ENCODE peak calls at places on chromosomes 3 and 15, in seven cellular contexts. J, H, D, E, G, R and M are unnamed samples.

GRCh38 chr3:72176537-72177041 is 391.6 kb upstream of the PROK2 start:
- DNase-seq in D (no peak), G (no peak), J (no peak), R (no peak), H (no peak), E (no peak), M (no peak)

GRCh38 chr3:138674131-138674530 is 65.6 kb downstream of the FAIM start:
- DNase-seq in D (no peak), J (no peak), H (no peak), E (no peak), R (no peak), G (no peak), M (no peak)

GRCh38 chr3:158091526-158091925 is 14.7 kb downstream of the SHOX2 start:
- DNase-seq in E (no peak), H (peak), J (no peak), G (no peak), D (no peak), R (no peak), M (no peak)

GRCh38 chr3:141405581-141405980 is 37.3 kb downstream of the ZBTB38 start:
- DNase-seq in D (no peak), E (no peak), H (no peak), R (no peak), G (no peak), J (no peak), M (no peak)

GRCh38 chr15:30984542-30984941 is 6.9 kb downstream of the MTMR10 start:
- DNase-seq in G (no peak), J (no peak), E (no peak), R (no peak), H (no peak), D (no peak), M (peak)

GRCh38 chr3:157239082-157239704 is 79.2 kb upstream of the CCNL1 start:
- DNase-seq in E (peak), G (peak), H (peak), R (peak), D (peak), J (peak), M (peak)

GRCh38 chr3:184685646-184686045 is 26.2 kb downstream of the MAGEF1 start:
- DNase-seq in J (peak), G (no peak), H (no peak), E (no peak), R (no peak), D (no peak), M (no peak)

GRCh38 chr3:16908878-16909277 is 24.1 kb downstream of the PLCL2 start:
- DNase-seq in D (no peak), R (no peak), G (no peak), E (no peak), H (no peak), J (no peak), M (no peak)

GRCh38 chr3:50322386-50323091 is at the start of gene HYAL2:
- DNase-seq in G (no peak), J (no peak), D (peak), R (no peak), E (no peak), H (no peak), M (no peak)

GRCh38 chr3:86990171-86990733 is 697 bp downstream of the VGLL3 start:
- DNase-seq in D (no peak), G (no peak), R (no peak), J (no peak), E (no peak), H (peak), M (no peak)

GRCh38 chr3:159761377-159761776 is 227.3 kb upstream of the IL12A start:
- DNase-seq in J (no peak), D (peak), R (no peak), E (no peak), G (no peak), H (peak), M (peak)

GRCh38 chr3:177039875-177040274 is 157.4 kb downstream of the TBL1XR1 start:
- DNase-seq in E (no peak), G (no peak), R (no peak), H (no peak), D (no peak), J (no peak), M (no peak)

GRCh38 chr3:15796771-15797599 is 794 bp downstream of the ANKRD28 start:
- DNase-seq in E (no peak), J (peak), H (peak), G (no peak), D (no peak), R (no peak), M (no peak)

GRCh38 chr3:47054414-47054813 is 74.9 kb downstream of the NBEAL2 start:
- DNase-seq in H (no peak), D (no peak), J (no peak), R (no peak), E (no peak), G (no peak), M (no peak)

GRCh38 chr15:51793521-51793920 is 35.9 kb upstream of the TMOD3 start:
- DNase-seq in J (no peak), H (no peak), D (peak), G (no peak), R (no peak), E (no peak), M (no peak)

GRCh38 chr15:70323111-70323851 is 225.6 kb upstream of the TLE3 start:
- DNase-seq in H (no peak), E (no peak), D (peak), G (no peak), R (no peak), J (no peak), M (no peak)

GRCh38 chr15:101810905-101811304 is 1.1 kb upstream of the OR4F15 start:
- DNase-seq in H (no peak), D (no peak), E (no peak), G (no peak), R (no peak), J (peak), M (no peak)

GRCh38 chr3:154615451-154615850 is 185.5 kb upstream of the GPR149 start:
- DNase-seq in G (no peak), D (no peak), J (no peak), E (no peak), R (no peak), H (no peak), M (no peak)

GRCh38 chr15:26433818-26434217 is 339.0 kb downstream of the GABRB3 start:
- DNase-seq in J (no peak), R (no peak), H (no peak), G (no peak), E (no peak), D (peak), M (no peak)

GRCh38 chr15:67024322-67024997 is 40.9 kb upstream of the SMAD3 start:
- DNase-seq in H (peak), R (no peak), G (no peak), J (no peak), E (peak), D (peak), M (no peak)

DNA sequence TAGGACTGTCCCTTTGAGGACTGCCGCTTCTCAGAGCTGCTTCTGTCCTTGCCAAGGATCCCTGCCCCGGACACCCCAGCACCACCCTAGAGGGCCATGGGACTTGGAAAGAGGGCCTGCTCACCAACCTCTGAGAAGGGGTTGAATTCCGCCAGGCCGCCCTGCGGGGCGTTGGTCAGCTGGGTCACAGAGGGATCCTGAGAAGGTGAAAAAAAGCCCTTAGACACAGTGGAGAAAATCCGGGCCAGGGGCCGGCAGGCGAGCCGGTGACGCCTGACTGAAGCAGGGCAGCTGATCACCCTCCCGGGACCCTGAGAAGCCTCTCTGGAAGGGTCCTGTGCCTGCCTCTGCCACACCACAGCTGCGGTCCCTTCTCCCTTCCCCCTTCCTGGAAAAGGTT is 11.5 kb upstream of the ULK3 start:
- DNase-seq in R (no peak), G (no peak), J (no peak), D (no peak), H (no peak), E (no peak), M (no peak)
- H3K27ac ChIP-seq in R (no peak), G (no peak), J (no peak), D (no peak), H (no peak), E (peak), M (no peak)

DNA sequence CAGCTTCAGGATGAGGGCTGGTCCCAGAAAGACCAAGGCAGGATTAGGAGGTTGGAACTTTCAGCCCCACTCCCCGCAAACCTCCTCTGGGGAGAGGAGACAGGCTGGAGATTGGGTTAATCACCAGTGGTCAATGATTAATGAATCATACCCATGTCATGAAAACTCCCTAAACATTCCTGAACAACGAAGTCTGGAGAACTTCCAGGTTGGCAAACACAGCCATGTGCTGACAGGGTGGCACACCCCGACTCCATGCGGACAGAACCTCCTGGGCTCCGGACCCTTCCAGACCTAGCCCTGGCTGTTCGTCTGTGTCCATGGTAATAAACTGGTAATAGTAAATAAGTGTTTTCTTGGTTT is 151.3 kb downstream of the TJP1 start:
- DNase-seq in H (peak), E (no peak), G (no peak), D (no peak), J (no peak), R (no peak), M (no peak)
- H3K27ac ChIP-seq in H (peak), E (no peak), G (no peak), D (no peak), J (no peak), R (no peak), M (no peak)

DNA sequence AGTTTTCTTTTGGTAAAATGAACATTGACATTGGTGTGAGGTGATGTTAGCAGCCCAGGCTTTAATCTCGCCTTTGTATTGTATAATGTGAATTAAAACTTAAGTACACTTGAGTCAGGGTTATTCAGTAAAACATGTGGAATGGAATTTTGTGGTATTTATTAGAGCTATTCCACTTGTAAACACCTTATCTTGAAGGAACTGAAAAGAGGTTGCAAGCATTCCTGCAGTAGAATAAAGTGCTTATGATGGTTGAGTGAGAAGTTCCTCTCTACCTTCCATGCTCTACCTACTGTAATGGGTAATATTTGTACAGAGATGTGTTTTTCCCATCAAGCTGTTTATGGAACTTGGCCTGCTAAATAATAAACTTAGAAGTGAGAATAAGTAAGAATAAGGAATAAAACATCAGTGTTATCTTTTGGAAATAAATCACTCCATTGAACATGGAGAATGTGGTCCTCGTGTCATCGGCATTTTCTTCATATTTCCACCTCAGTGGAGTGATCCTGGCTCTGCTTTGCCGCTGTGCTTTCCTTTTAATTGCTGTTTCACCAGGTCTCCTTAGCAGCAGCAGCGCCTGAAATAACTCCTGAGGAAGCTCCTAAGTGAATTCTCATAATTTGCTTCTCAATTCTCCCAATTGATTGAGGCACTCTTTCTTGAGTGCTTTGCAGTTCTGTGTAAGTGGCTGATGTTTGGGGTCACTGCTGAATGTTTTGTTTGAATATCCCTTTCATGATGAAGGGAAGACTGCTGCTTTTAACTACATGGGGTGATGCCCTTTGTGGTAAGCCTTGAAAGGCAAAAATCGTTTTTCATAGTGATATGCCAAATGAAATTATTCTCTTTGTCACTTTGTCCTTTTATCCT is 36.3 kb downstream of the HMG20A start:
- DNase-seq in D (no peak), R (no peak), E (no peak), J (no peak), G (no peak), H (no peak), M (no peak)
- H3K27ac ChIP-seq in D (peak), R (no peak), E (no peak), J (no peak), G (no peak), H (no peak), M (no peak)

DNA sequence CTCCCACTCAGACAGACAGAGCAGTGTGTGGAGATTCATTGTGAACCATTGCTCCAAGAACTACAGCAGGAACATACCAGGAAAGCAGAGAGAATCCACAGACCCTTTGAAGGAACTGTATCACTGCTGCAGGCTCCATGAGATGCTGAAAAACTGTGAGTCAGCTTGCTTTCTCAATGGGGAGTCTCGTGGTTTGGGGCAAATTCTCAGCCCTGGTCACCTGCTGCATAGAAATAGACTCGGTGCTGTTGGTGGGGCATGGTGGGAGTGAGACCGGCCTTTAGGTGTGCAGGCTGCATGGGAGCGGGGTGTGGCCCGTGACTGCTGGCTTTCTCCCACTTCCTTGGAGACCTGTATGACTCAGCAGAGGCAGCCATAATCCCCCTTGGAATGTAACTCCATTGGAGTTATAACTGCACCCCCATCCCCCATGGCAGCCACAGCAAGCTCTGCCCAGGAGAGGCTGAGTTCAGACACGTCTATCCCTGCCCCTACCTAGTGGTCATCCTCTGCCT is 35.6 kb downstream of the ALCAM start:
- DNase-seq in E (no peak), D (no peak), H (peak), J (no peak), G (no peak), R (no peak), M (no peak)
- H3K27ac ChIP-seq in E (no peak), D (no peak), H (peak), J (no peak), G (no peak), R (no peak), M (no peak)

GRCh38 chr15:55197719-55198118 is 978 bp upstream of the RSL24D1 start:
- DNase-seq in J (no peak), D (no peak), H (no peak), E (no peak), R (no peak), G (no peak), M (no peak)
- H3K27ac ChIP-seq in J (peak), D (peak), H (peak), E (peak), R (no peak), G (peak), M (no peak)

DNA sequence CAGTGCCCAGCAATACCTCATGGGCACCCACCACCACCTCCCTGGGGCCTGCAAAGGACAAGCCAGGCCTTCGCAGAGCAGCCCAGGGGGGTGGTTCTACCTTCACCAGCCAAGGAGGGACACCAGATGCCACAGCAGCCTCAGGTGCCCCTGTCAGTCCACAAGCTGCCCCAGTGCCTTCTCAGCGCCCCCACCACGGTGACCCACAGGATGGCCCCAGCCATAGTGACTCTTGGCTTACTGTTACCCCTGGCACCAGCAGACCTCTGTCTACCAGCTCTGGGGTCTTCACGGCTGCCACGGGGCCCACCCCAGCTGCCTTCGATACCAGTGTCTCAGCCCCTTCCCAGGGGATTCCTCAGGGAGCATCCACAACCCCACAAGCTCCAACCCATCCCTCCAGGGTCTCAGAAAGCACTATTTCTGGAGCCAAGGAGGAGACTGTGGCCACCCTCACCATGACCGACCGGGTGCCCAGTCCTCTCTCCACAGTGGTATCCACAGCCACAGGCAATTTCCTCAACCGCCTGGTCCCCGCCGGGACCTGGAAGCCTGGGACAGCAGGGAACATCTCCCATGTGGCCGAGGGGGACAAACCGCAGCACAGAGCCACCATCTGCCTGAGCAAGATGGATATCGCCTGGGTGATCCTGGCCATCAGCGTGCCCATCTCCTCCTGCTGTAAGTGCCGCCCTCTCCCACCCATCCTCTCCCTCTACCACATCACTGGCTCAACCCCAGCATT is 19.2 kb upstream of the BFSP2 start:
- DNase-seq in D (no peak), E (no peak), H (no peak), J (no peak), R (no peak), G (no peak), M (no peak)
- H3K27ac ChIP-seq in D (no peak), E (no peak), H (no peak), J (no peak), R (no peak), G (no peak), M (no peak)

DNA sequence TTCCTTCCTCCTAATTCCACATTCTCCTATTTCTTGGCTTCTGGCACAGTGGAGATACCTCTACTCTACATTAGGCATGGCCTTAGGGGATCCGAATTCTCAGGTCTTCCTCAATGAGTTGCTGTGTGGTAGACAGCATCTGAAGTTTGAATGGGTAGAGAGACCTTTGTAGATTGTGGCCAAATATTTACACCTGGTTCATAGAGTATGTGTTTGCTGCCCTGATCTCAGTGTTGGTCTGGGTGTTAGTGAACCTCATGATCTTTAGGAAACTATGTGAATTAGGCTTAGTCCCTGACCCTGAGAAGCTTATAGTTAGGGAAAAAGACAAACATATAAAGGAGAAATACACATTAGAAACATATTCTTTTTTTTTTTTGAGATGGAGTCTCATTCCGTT is 75.8 kb downstream of the LPP start:
- DNase-seq in E (no peak), R (no peak), D (no peak), H (no peak), G (no peak), J (no peak), M (no peak)
- H3K27ac ChIP-seq in E (no peak), R (no peak), D (peak), H (no peak), G (no peak), J (no peak), M (no peak)

GRCh38 chr15:88803920-88804247 is 648 bp downstream of the ACAN start:
- DNase-seq in R (no peak), E (no peak), D (no peak), G (no peak), H (no peak), J (no peak), M (no peak)

GRCh38 chr15:88803241-88803919 is at the start of gene ACAN:
- DNase-seq in G (no peak), E (no peak), D (no peak), J (peak), H (no peak), R (no peak), M (no peak)

GRCh38 chr15:88805031-88805780 is 2.0 kb downstream of the ACAN start:
- DNase-seq in D (no peak), G (no peak), R (no peak), E (no peak), H (no peak), J (no peak), M (no peak)

GRCh38 chr15:88802991-88803240 is 320 bp upstream of the ACAN start:
- DNase-seq in R (no peak), D (no peak), E (no peak), G (no peak), J (no peak), H (no peak), M (no peak)

GRCh38 chr15:88804257-88804656 is 1.0 kb downstream of the ACAN start:
- DNase-seq in H (no peak), R (no peak), D (no peak), G (no peak), J (no peak), E (no peak), M (no peak)
- H3K27ac ChIP-seq in H (no peak), R (no peak), D (no peak), G (no peak), J (no peak), E (no peak), M (no peak)

GRCh38 chr15:65214010-65214409 is 2.7 kb upstream of the CILP start:
- DNase-seq in G (no peak), D (no peak), R (no peak), J (no peak), E (no peak), H (no peak), M (no peak)

GRCh38 chr15:65213241-65213640 is 2.0 kb upstream of the CILP start:
- DNase-seq in G (no peak), E (no peak), D (no peak), R (no peak), J (no peak), H (no peak), M (no peak)

GRCh38 chr15:65212097-65212496 is 824 bp upstream of the CILP start:
- DNase-seq in E (peak), J (peak), H (peak), D (no peak), G (peak), R (peak), M (no peak)

GRCh38 chr15:65209701-65210643 is 1.3 kb downstream of the CILP start:
- DNase-seq in E (no peak), R (no peak), G (no peak), J (no peak), D (peak), H (no peak), M (no peak)

GRCh38 chr15:65211157-65211982 is at the start of gene CILP:
- DNase-seq in G (no peak), E (no peak), J (peak), R (no peak), H (no peak), D (peak), M (no peak)
- H3K27ac ChIP-seq in G (no peak), E (no peak), J (no peak), R (no peak), H (no peak), D (peak), M (no peak)